ENCODE peak calls at places on chromosome 18, in eight cellular contexts. O, R, H, U, C, D, T and N are unnamed samples.
A peak's percentile ranks its signal among the peaks of the same experiment; 100 is the strongest.

GRCh38 chr18:26555804-26556553 is 7.6 kb upstream of the KCTD1 start:
- DNase-seq in O (no peak), R (no peak), H (no peak), U (no peak), C (peak; percentile 63), D (no peak), T (no peak), N (no peak)

GRCh38 chr18:11868230-11868629 is 17.0 kb downstream of the CHMP1B start:
- DNase-seq in O (no peak), R (no peak), H (no peak), U (no peak), C (no peak), D (no peak), T (no peak), N (no peak)

GRCh38 chr18:22314001-22314400 is 103.7 kb downstream of the CTAGE1 start:
- DNase-seq in O (no peak), R (no peak), H (no peak), U (no peak), C (no peak), D (peak; percentile 69), T (no peak), N (peak; percentile 84)

GRCh38 chr18:53534203-53534602 is 690.3 kb downstream of the MBD2 start:
- DNase-seq in O (no peak), R (no peak), H (no peak), U (no peak), C (no peak), D (no peak), T (no peak), N (no peak)

GRCh38 chr18:79420033-79420745 is 24.5 kb downstream of the NFATC1 start:
- DNase-seq in O (no peak), R (no peak), H (no peak), U (no peak), C (no peak), D (no peak), T (no peak), N (no peak)

GRCh38 chr18:7664024-7664312 is 96.9 kb downstream of the PTPRM start:
- DNase-seq in O (no peak), R (no peak), H (no peak), U (no peak), C (no peak), D (no peak), T (no peak), N (no peak)

GRCh38 chr18:9577361-9577760 is 37.0 kb downstream of the PPP4R1 start:
- DNase-seq in O (no peak), R (no peak), H (no peak), U (no peak), C (no peak), D (no peak), T (no peak), N (no peak)

GRCh38 chr18:9542924-9543323 is 67.6 kb downstream of the RALBP1 start:
- DNase-seq in O (no peak), R (no peak), H (no peak), U (no peak), C (no peak), D (no peak), T (no peak), N (no peak)

GRCh38 chr18:59056706-59057492 is 82.8 kb upstream of the SEC11C start:
- DNase-seq in O (peak; percentile 71), R (peak; percentile 19), H (no peak), U (no peak), C (peak; percentile 84), D (peak; percentile 23), T (peak; percentile 82), N (peak; percentile 78)

GRCh38 chr18:61635901-61636528 is 256.8 kb downstream of the RNF152 start:
- DNase-seq in O (peak; percentile 43), R (no peak), H (no peak), U (peak; percentile 18), C (peak; percentile 46), D (no peak), T (no peak), N (peak; percentile 78)

GRCh38 chr18:22282311-22283235 is 113.2 kb downstream of the GATA6 start:
- DNase-seq in O (no peak), R (no peak), H (no peak), U (peak; percentile 44), C (no peak), D (peak; percentile 48), T (no peak), N (peak; percentile 97)

GRCh38 chr18:2883137-2883671 is 36.4 kb downstream of the EMILIN2 start:
- DNase-seq in O (no peak), R (no peak), H (no peak), U (peak; percentile 34), C (no peak), D (no peak), T (no peak), N (peak; percentile 30)

GRCh38 chr18:26544459-26544858 is 3.9 kb downstream of the KCTD1 start:
- DNase-seq in O (no peak), R (no peak), H (no peak), U (no peak), C (no peak), D (no peak), T (no peak), N (no peak)

GRCh38 chr18:23876921-23877320 is 137.6 kb upstream of the TTC39C start:
- DNase-seq in O (no peak), R (no peak), H (no peak), U (no peak), C (no peak), D (no peak), T (no peak), N (no peak)

GRCh38 chr18:7370812-7371211 is 139.9 kb downstream of the LRRC30 start:
- DNase-seq in O (no peak), R (no peak), H (no peak), U (no peak), C (no peak), D (no peak), T (no peak), N (peak; percentile 41)

GRCh38 chr18:43819397-43819796 is 542.1 kb upstream of the SYT4 start:
- DNase-seq in O (no peak), R (no peak), H (no peak), U (no peak), C (no peak), D (no peak), T (no peak), N (no peak)

GRCh38 chr18:48996041-48996440 is 45.3 kb upstream of the SMAD7 start:
- DNase-seq in O (no peak), R (no peak), H (no peak), U (no peak), C (no peak), D (no peak), T (no peak), N (no peak)

GRCh38 chr18:36769611-36770314 is 59.0 kb downstream of the TPGS2 start:
- DNase-seq in O (no peak), R (peak; percentile 36), H (no peak), U (no peak), C (peak; percentile 43), D (no peak), T (no peak), N (peak; percentile 25)

GRCh38 chr18:1999387-1999786 is 571.9 kb downstream of the METTL4 start:
- DNase-seq in O (no peak), R (no peak), H (no peak), U (no peak), C (no peak), D (no peak), T (no peak), N (no peak)

GRCh38 chr18:45755936-45756335 is 32.0 kb downstream of the SLC14A1 start:
- DNase-seq in O (no peak), R (no peak), H (no peak), U (no peak), C (no peak), D (peak; percentile 49), T (no peak), N (no peak)

GRCh38 chr18:56202567-56203136 is 435.7 kb downstream of the TXNL1 start:
- DNase-seq in O (no peak), R (no peak), H (no peak), U (no peak), C (no peak), D (no peak), T (no peak), N (no peak)

GRCh38 chr18:13420969-13421686 is 202.6 kb downstream of the LDLRAD4 start:
- DNase-seq in O (no peak), R (no peak), H (no peak), U (no peak), C (no peak), D (no peak), T (no peak), N (no peak)

GRCh38 chr18:63319383-63320040 is at the start of gene BCL2:
- DNase-seq in O (no peak), R (peak; percentile 50), H (peak; percentile 47), U (no peak), C (no peak), D (no peak), T (no peak), N (peak; percentile 52)

GRCh38 chr18:78979682-78980278 is at the start of gene SALL3:
- DNase-seq in O (no peak), R (no peak), H (no peak), U (no peak), C (peak; percentile 73), D (no peak), T (no peak), N (peak; percentile 47)

GRCh38 chr18:65846107-65846506 is 95.3 kb downstream of the CDH7 start:
- DNase-seq in O (no peak), R (no peak), H (no peak), U (no peak), C (no peak), D (no peak), T (no peak), N (no peak)